ENCODE peak calls at places on chromosome 19, in six cellular contexts. Q is WERI-Rb-1; I is thoracic aorta; H is OCI-LY7; L is effector memory CD4-positive, alpha-beta T cell; U is tibial artery. Y is an unnamed sample.
A peak's percentile ranks its signal among the peaks of the same experiment; 100 is the strongest.

GRCh38 chr19:2668188-2668763 is 34.2 kb downstream of the GNG7 start:
- DNase-seq in Q (no peak), I (no peak), H (peak; percentile 39), L (no peak), U (no peak), Y (no peak)

GRCh38 chr19:44754743-44755066 is 6.2 kb downstream of the BCL3 start:
- DNase-seq in Q (no peak), I (no peak), H (no peak), L (no peak), U (no peak), Y (no peak)

GRCh38 chr19:46451352-46451751 is 20.0 kb downstream of the PNMA8A start:
- DNase-seq in Q (peak; percentile 86), I (no peak), H (no peak), L (no peak), U (no peak), Y (no peak)

GRCh38 chr19:51777570-51778460 is 16.8 kb downstream of the FPR2 start:
- DNase-seq in Q (peak; percentile 57), I (no peak), H (peak; percentile 81), L (no peak), U (peak; percentile 64), Y (peak; percentile 44)

GRCh38 chr19:3479819-3480215 is 508 bp downstream of the SMIM24 start:
- DNase-seq in Q (peak; percentile 57), I (no peak), H (peak; percentile 90), L (peak; percentile 19), U (no peak), Y (no peak)

GRCh38 chr19:48671456-48671995 is 1.3 kb downstream of the NTN5 start:
- DNase-seq in Q (no peak), I (no peak), H (no peak), L (no peak), U (no peak), Y (no peak)

GRCh38 chr19:47315125-47315821 is 5.6 kb downstream of the C5AR1 start:
- DNase-seq in Q (no peak), I (peak; percentile 45), H (no peak), L (no peak), U (peak; percentile 81), Y (no peak)

GRCh38 chr19:49946415-49946814 is 14.6 kb downstream of the SIGLEC11 start:
- DNase-seq in Q (no peak), I (no peak), H (no peak), L (no peak), U (no peak), Y (no peak)

GRCh38 chr19:2266183-2266993 is 10.2 kb upstream of the JSRP1 start:
- DNase-seq in Q (no peak), I (peak; percentile 60), H (peak; percentile 67), L (no peak), U (peak; percentile 90), Y (no peak)

GRCh38 chr19:35403116-35403760 is 32.4 kb downstream of the GPR42 start:
- DNase-seq in Q (no peak), I (no peak), H (no peak), L (no peak), U (no peak), Y (no peak)

GRCh38 chr19:54172764-54173699 is at the start of gene TMC4:
- DNase-seq in Q (peak; percentile 40), I (no peak), H (peak; percentile 52), L (no peak), U (no peak), Y (no peak)

GRCh38 chr19:14473915-14474578 is 1.1 kb downstream of the PTGER1 start:
- DNase-seq in Q (no peak), I (no peak), H (no peak), L (no peak), U (no peak), Y (no peak)
- H3K4me3 ChIP-seq in Q (no peak overlapping the region), I (peak overlapping the region; percentile 55), H (no peak overlapping the region), L (no peak overlapping the region), U (peak overlapping the region; percentile 27), Y (no peak overlapping the region)

GRCh38 chr19:6862673-6863078 is 24.7 kb upstream of the ADGRE1 start:
- DNase-seq in Q (peak; percentile 77), I (no peak), H (peak; percentile 96), L (peak; percentile 88), U (peak; percentile 79), Y (peak; percentile 67)
- H3K4me3 ChIP-seq in Q (no peak overlapping the region), I (peak overlapping the region; percentile 66), H (peak overlapping the region; percentile 62), L (no peak overlapping the region), U (peak overlapping the region; percentile 32), Y (peak overlapping the region; percentile 76)

DNA sequence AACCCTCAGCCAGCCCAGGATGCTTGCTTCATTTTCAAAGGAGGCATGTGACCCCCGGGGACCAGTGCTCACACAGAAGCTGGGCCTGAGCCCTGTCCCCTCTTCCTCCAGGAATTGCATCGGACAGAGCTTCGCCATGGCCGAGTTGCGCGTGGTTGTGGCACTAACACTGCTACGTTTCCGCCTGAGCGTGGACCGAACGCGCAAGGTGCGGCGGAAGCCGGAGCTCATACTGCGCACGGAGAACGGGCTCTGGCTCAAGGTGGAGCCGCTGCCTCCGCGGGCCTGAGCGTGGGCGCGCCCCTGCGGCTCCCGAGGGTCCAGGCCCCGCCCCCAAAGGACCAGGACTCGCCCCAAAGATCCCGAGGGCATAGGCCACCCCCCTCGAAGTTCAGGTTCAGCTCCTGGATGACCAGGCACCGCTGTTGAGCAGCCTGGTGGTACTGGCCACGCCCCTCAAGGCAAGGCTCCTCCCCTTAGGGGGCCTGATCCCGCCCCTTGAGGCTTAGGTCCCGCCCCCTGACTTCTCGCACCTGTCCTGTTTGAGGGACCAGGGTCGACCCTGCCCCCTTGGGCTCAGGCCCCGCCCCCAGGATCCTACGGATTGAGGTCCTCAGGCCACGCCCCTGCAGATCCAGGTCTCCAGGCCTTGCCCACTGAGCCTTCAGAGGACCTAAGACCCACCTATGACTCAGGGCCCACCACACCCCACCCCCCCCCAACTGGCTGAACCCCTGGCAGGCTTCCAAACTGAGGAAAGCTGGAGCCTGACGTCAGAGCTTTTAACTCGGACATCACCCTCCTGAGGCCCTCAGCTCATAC is 43.1 kb downstream of the CYP4F22 start:
- DNase-seq in Q (peak; percentile 6), I (no peak), H (peak; percentile 23), L (peak; percentile 56), U (no peak), Y (no peak)
- H3K4me3 ChIP-seq in Q (no peak overlapping the region), I (peak overlapping the region; percentile 66), H (no peak overlapping the region), L (peak overlapping the region; percentile 73), U (peak overlapping the region; percentile 41), Y (no peak overlapping the region)

DNA sequence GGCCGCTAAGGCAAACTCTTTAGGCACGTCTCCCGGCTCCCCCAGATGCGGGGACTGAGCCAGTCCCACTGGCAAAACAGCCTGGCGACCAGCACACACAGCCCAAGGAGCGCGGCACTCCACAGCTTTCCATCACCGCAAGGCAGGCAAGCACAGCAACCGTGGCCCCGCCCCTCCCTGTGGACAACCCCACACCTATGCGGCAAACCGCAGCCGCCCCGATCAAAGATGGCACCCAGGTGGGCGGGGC is 1.9 kb downstream of the PEG3 start:
- DNase-seq in Q (no peak), I (no peak), H (no peak), L (no peak), U (no peak), Y (no peak)
- H3K4me3 ChIP-seq in Q (peak overlapping the region; percentile 63), I (peak overlapping the region; percentile 68), H (no peak overlapping the region), L (no peak overlapping the region), U (peak overlapping the region; percentile 60), Y (no peak overlapping the region)

GRCh38 chr19:55474269-55475265 is 1.9 kb upstream of the ZNF628 start:
- DNase-seq in Q (no peak), I (no peak), H (no peak), L (no peak), U (no peak), Y (no peak)

GRCh38 chr19:55473613-55474012 is 2.8 kb upstream of the ZNF628 start:
- DNase-seq in Q (no peak), I (no peak), H (no peak), L (no peak), U (no peak), Y (no peak)

GRCh38 chr19:55478364-55478763 is 1.9 kb downstream of the ZNF628 start:
- DNase-seq in Q (no peak), I (no peak), H (no peak), L (no peak), U (no peak), Y (no peak)

GRCh38 chr19:55477905-55478304 is 1.5 kb downstream of the ZNF628 start:
- DNase-seq in Q (no peak), I (no peak), H (no peak), L (no peak), U (no peak), Y (no peak)

GRCh38 chr19:55476100-55476775 is at the start of gene ZNF628:
- DNase-seq in Q (peak; percentile 98), I (peak; percentile 94), H (peak; percentile 99), L (peak; percentile 90), U (peak; percentile 98), Y (peak; percentile 89)
- H3K4me3 ChIP-seq in Q (peak within 1 kb of the TSS; percentile 81), I (peak within 1 kb of the TSS; percentile 81), H (peak within 1 kb of the TSS; percentile 73), L (peak within 1 kb of the TSS; percentile 58), U (peak within 1 kb of the TSS; percentile 80), Y (peak within 1 kb of the TSS; percentile 89)

GRCh38 chr19:1169921-1170885 is 3.9 kb downstream of the SBNO2 start:
- DNase-seq in Q (no peak), I (no peak), H (no peak), L (no peak), U (no peak), Y (no peak)

GRCh38 chr19:1166872-1167573 is 7.0 kb downstream of the SBNO2 start:
- DNase-seq in Q (no peak), I (no peak), H (no peak), L (no peak), U (no peak), Y (no peak)

GRCh38 chr19:1168562-1168873 is 5.5 kb downstream of the SBNO2 start:
- DNase-seq in Q (no peak), I (no peak), H (no peak), L (no peak), U (no peak), Y (no peak)

GRCh38 chr19:1168877-1169791 is 4.9 kb downstream of the SBNO2 start:
- DNase-seq in Q (no peak), I (no peak), H (no peak), L (no peak), U (no peak), Y (no peak)

DNA sequence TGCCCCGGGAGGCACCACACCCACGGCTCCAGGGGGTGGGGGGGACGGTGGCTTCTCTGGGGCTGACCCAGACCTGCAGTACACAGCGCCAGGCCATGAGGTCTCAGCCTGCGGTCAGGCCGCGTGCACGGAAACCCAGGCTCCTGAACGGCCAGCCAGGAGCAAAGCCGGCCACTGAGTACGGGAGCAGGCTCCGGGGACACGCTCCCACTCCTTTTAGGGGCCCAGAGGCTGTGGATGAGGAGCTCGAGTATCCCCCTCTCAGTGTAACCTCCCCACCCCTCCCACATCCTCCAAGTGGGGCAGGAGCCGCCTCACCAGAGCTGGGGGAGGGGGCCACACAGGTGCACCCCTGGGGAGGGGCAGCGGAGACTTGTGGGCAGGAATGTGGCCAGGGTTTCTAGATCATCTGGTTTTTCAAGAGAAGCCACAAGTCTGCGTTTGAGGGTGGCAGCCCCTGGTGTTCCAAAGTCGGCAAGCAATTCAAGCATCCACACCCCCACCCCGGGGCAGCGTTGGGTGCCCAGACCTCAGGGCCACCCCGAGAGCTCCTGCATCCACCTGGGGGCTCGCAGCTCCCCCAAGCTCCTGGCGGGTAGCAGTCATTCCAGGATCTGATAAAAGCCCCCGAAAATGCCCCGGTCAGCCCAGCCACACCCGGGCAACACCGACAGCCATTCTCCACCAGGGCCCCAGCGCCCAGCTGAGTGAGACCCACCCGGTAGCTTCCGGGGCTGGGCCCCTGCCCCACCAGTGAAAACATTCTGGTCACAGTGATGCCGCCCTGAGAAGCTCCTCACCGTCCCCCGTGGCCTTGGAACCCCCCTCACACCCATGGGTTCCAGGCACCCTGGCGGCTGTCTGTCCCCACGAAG is 6.1 kb downstream of the SBNO2 start:
- DNase-seq in Q (no peak), I (no peak), H (no peak), L (no peak), U (no peak), Y (no peak)
- H3K4me3 ChIP-seq in Q (no peak overlapping the region), I (no peak overlapping the region), H (no peak overlapping the region), L (no peak overlapping the region), U (no peak overlapping the region), Y (no peak overlapping the region)

GRCh38 chr19:55453861-55454260 is 7.6 kb downstream of the ISOC2 start:
- DNase-seq in Q (no peak), I (no peak), H (no peak), L (no peak), U (no peak), Y (no peak)
- H3K4me3 ChIP-seq in Q (no peak overlapping the region), I (no peak overlapping the region), H (no peak overlapping the region), L (no peak overlapping the region), U (no peak overlapping the region), Y (no peak overlapping the region)

Y was measured in SK-N-MC.